ENCODE peak calls at places on chromosomes 7 and 10, in seven cellular contexts. W is CMK; I is activated naive CD4-positive, alpha-beta T cell treated with anti-CD3 and anti-CD28 coated beads for 36 hours; N is HEK293T; U is colonic mucosa; V is PC-3; A is nucleus accumbens. K is an unnamed sample.

GRCh38 chr7:26860361-26860760 is 4.0 kb downstream of the SKAP2 start:
- DNase-seq in W (no peak), I (no peak), N (no peak), U (peak; percentile 47), V (peak; percentile 77), A (no peak), K (no peak)

GRCh38 chr10:71312840-71313789 is 5.9 kb upstream of the SLC29A3 start:
- DNase-seq in W (no peak), I (no peak), N (no peak), U (peak; percentile 50), V (no peak), A (no peak), K (no peak)

GRCh38 chr10:80131499-80131901 is 1.0 kb upstream of the PLAC9 start:
- DNase-seq in W (no peak), I (no peak), N (no peak), U (no peak), V (peak; percentile 56), A (no peak), K (no peak)

GRCh38 chr10:113056030-113056429 is 106.0 kb downstream of the TCF7L2 start:
- DNase-seq in W (no peak), I (no peak), N (no peak), U (no peak), V (no peak), A (no peak), K (no peak)

GRCh38 chr7:64863969-64864368 is 39.1 kb upstream of the ZNF273 start:
- DNase-seq in W (no peak), I (no peak), N (no peak), U (no peak), V (no peak), A (no peak), K (no peak)

GRCh38 chr7:867001-867405 is 9.4 kb upstream of the GET4 start:
- DNase-seq in W (no peak), I (no peak), N (no peak), U (peak; percentile 48), V (no peak), A (no peak), K (peak; percentile 26)

GRCh38 chr7:130107949-130108674 is 37.8 kb downstream of the KLHDC10 start:
- DNase-seq in W (no peak), I (no peak), N (no peak), U (no peak), V (no peak), A (no peak), K (no peak)

GRCh38 chr7:50393547-50394252 is 56.5 kb downstream of the FIGNL1 start:
- DNase-seq in W (no peak), I (peak; percentile 55), N (no peak), U (no peak), V (no peak), A (no peak), K (no peak)

GRCh38 chr7:94748371-94748770 is 92.4 kb upstream of the SGCE start:
- DNase-seq in W (no peak), I (no peak), N (no peak), U (no peak), V (peak; percentile 55), A (no peak), K (no peak)

GRCh38 chr10:33326897-33327296 is 7.6 kb downstream of the NRP1 start:
- DNase-seq in W (no peak), I (no peak), N (no peak), U (no peak), V (no peak), A (no peak), K (no peak)

GRCh38 chr7:47552631-47553030 is 29.3 kb downstream of the TNS3 start:
- DNase-seq in W (no peak), I (no peak), N (no peak), U (no peak), V (peak; percentile 28), A (no peak), K (peak; percentile 57)

GRCh38 chr10:31912898-31913847 is 15.5 kb downstream of the ARHGAP12 start:
- DNase-seq in W (no peak), I (no peak), N (no peak), U (no peak), V (no peak), A (no peak), K (no peak)

GRCh38 chr10:47049906-47050305 is 138.7 kb downstream of the PTPN20 start:
- DNase-seq in W (no peak), I (no peak), N (no peak), U (no peak), V (no peak), A (no peak), K (no peak)

GRCh38 chr7:1942026-1942703 is 272.1 kb downstream of the ELFN1 start:
- DNase-seq in W (no peak), I (no peak), N (no peak), U (no peak), V (no peak), A (no peak), K (no peak)

GRCh38 chr10:3828404-3829192 is 43.6 kb upstream of the KLF6 start:
- DNase-seq in W (no peak), I (peak; percentile 82), N (no peak), U (no peak), V (peak; percentile 31), A (no peak), K (peak; percentile 38)

GRCh38 chr10:80537705-80538480 is at the start of gene SH2D4B:
- DNase-seq in W (no peak), I (no peak), N (no peak), U (peak; percentile 11), V (no peak), A (no peak), K (no peak)

GRCh38 chr10:75597691-75598455 is 166.4 kb downstream of the LRMDA start:
- DNase-seq in W (no peak), I (no peak), N (peak; percentile 40), U (no peak), V (no peak), A (no peak), K (no peak)

GRCh38 chr7:26813426-26813825 is 51.0 kb downstream of the SKAP2 start:
- DNase-seq in W (no peak), I (no peak), N (no peak), U (no peak), V (no peak), A (no peak), K (no peak)

GRCh38 chr7:6375346-6376101 is 72.2 kb downstream of the DAGLB start:
- DNase-seq in W (no peak), I (peak; percentile 20), N (no peak), U (no peak), V (peak; percentile 25), A (no peak), K (no peak)

GRCh38 chr10:108556176-108556575 is 1367.1 kb downstream of the XPNPEP1 start:
- DNase-seq in W (no peak), I (no peak), N (no peak), U (no peak), V (no peak), A (no peak), K (no peak)

GRCh38 chr7:37901890-37902524 is 14.6 kb downstream of the SFRP4 start:
- DNase-seq in W (no peak), I (no peak), N (no peak), U (no peak), V (peak; percentile 73), A (no peak), K (peak; percentile 11)

GRCh38 chr7:36506820-36507219 is 117.2 kb downstream of the ANLN start:
- DNase-seq in W (no peak), I (no peak), N (no peak), U (no peak), V (peak; percentile 65), A (no peak), K (peak; percentile 50)